ENCODE peak calls at places on chromosomes 7 and 10, in ten cellular contexts. X is germinal center; Z is hepatocyte; P is stimulated activated CD4-positive, alpha-beta T cell treated with anti-CD3 and anti-CD28 coated beads, Interleukin-12 subunit alpha, Interleukin-12 subunit beta, amount 100 ng/mL, for 24 hours; H is Daoy; U is Caco-2; N is activated CD8-positive, alpha-beta memory T cell treated with anti-CD3 and anti-CD28 coated beads for 1 hour; Q is activated T-cell treated with anti-CD3 and anti-CD28 coated beads for 1 hour; S is GM20000; G is AG09309. L is an unnamed sample.

GRCh38 chr10:58241346-58241745 is 26.3 kb downstream of the IPMK start:
- DNase-seq in Z (no peak), N (no peak), S (no peak), X (no peak), U (no peak), G (peak; percentile 27), P (no peak), H (no peak), Q (no peak), L (no peak)

GRCh38 chr7:70614237-70614984 is 517.5 kb upstream of the GALNT17 start:
- DNase-seq in P (no peak), U (no peak), Q (no peak), S (no peak), N (no peak), G (no peak), X (peak; percentile 48), Z (peak; percentile 36), H (peak; percentile 83), L (peak; percentile 40)

GRCh38 chr7:2785071-2785500 is 59.0 kb downstream of the GNA12 start:
- DNase-seq in N (no peak), P (no peak), H (peak; percentile 91), X (no peak), S (peak; percentile 71), G (no peak), U (no peak), Q (no peak), Z (no peak), L (no peak)

GRCh38 chr10:110648743-110649651 is 4.9 kb downstream of the RBM20 start:
- DNase-seq in G (no peak), Z (no peak), H (no peak), U (no peak), N (no peak), X (no peak), P (no peak), Q (no peak), S (no peak), L (no peak)

GRCh38 chr10:104437226-104437625 is 83.6 kb downstream of the CFAP58 start:
- DNase-seq in U (no peak), X (no peak), N (no peak), Z (no peak), Q (no peak), P (no peak), S (no peak), G (no peak), H (no peak), L (no peak)

GRCh38 chr7:12316925-12317324 is 86.7 kb downstream of the VWDE start:
- DNase-seq in N (no peak), P (no peak), H (no peak), Z (no peak), X (no peak), Q (no peak), G (no peak), S (no peak), U (no peak), L (no peak)

GRCh38 chr10:33657154-33657900 is 322.9 kb upstream of the NRP1 start:
- DNase-seq in U (no peak), P (no peak), S (no peak), Z (no peak), X (no peak), G (no peak), Q (no peak), H (peak; percentile 17), N (no peak), L (no peak)

GRCh38 chr10:69741252-69741651 is 60.5 kb upstream of the COL13A1 start:
- DNase-seq in Z (no peak), G (no peak), N (no peak), H (no peak), P (no peak), S (no peak), U (no peak), Q (no peak), X (no peak), L (no peak)

GRCh38 chr7:113608786-113609185 is 310.0 kb downstream of the PPP1R3A start:
- DNase-seq in H (no peak), P (no peak), Z (no peak), U (no peak), S (no peak), G (no peak), Q (no peak), N (no peak), X (no peak), L (no peak)

L was measured in left colon.